ENCODE peak calls at places on chromosomes 3 and 15, in four cellular contexts. P is KBM-7, J is HFFc6, K is NCI-H510A treated with DMSO at 0.1 percent for 48 hours. Q is an unnamed sample.

GRCh38 chr15:66854012-66854965 is 152.3 kb downstream of the SMAD6 start:
- DNase-seq in P (no peak), K (no peak), J (no peak), Q (no peak)

GRCh38 chr15:25882466-25882865 is 19.3 kb upstream of the ATP10A start:
- DNase-seq in P (no peak), K (no peak), J (no peak), Q (no peak)

GRCh38 chr3:46368569-46368968 is 2.2 kb upstream of the CCR5 start:
- DNase-seq in K (no peak), J (no peak), P (peak), Q (no peak)

GRCh38 chr3:141405581-141405980 is 37.3 kb downstream of the ZBTB38 start:
- DNase-seq in K (no peak), P (no peak), J (no peak), Q (no peak)

GRCh38 chr15:68821190-68821897 is 649 bp upstream of the ANP32A start:
- DNase-seq in J (no peak), K (no peak), P (peak), Q (no peak)

GRCh38 chr3:10517616-10518015 is 12.2 kb upstream of the ATP2B2 start:
- DNase-seq in P (no peak), J (no peak), K (no peak), Q (no peak)

GRCh38 chr3:128807186-128807830 is 72.1 kb upstream of the ACAD9 start:
- DNase-seq in J (no peak), P (no peak), K (no peak), Q (no peak)

GRCh38 chr3:115550285-115550741 is 73.0 kb upstream of the GAP43 start:
- DNase-seq in P (no peak), J (no peak), K (no peak), Q (no peak)

GRCh38 chr3:4303187-4304123 is at the start of gene SETMAR:
- DNase-seq in K (peak), J (peak), P (peak), Q (peak)

GRCh38 chr15:31295660-31296059 is 31.0 kb upstream of the KLF13 start:
- DNase-seq in J (no peak), P (no peak), K (no peak), Q (no peak)

GRCh38 chr15:72078887-72079286 is 39.1 kb downstream of the MYO9A start:
- DNase-seq in K (no peak), J (no peak), P (no peak), Q (no peak)

GRCh38 chr3:13042127-13042931 is 30.9 kb downstream of the IQSEC1 start:
- DNase-seq in P (no peak), K (no peak), J (no peak), Q (no peak)

GRCh38 chr15:65309882-65310418 is 5.5 kb downstream of the RNU5B-1 start:
- DNase-seq in K (no peak), J (no peak), P (no peak), Q (no peak)

GRCh38 chr15:48005921-48006541 is 114.8 kb upstream of the SLC24A5 start:
- DNase-seq in K (no peak), P (no peak), J (no peak), Q (no peak)

GRCh38 chr3:185656321-185656840 is 70.3 kb downstream of the SENP2 start:
- DNase-seq in J (peak), P (no peak), K (no peak), Q (peak)

GRCh38 chr3:171967932-171968678 is 71.3 kb upstream of the FNDC3B start:
- DNase-seq in P (no peak), K (no peak), J (peak), Q (no peak)

GRCh38 chr3:181017690-181018089 is 28.2 kb upstream of the DNAJC19 start:
- DNase-seq in J (no peak), P (no peak), K (no peak), Q (peak)

GRCh38 chr3:149585401-149585726 is 72.5 kb downstream of the WWTR1 start:
- DNase-seq in P (no peak), K (no peak), J (no peak), Q (no peak)

GRCh38 chr15:64717735-64718495 is 57.5 kb downstream of the RBPMS2 start:
- DNase-seq in P (no peak), K (no peak), J (no peak), Q (no peak)

GRCh38 chr3:105137911-105138310 is 228.8 kb upstream of the ALCAM start:
- DNase-seq in J (no peak), K (no peak), P (no peak), Q (no peak)

GRCh38 chr3:154135511-154136173 is 14.5 kb downstream of the ARHGEF26 start:
- DNase-seq in K (no peak), J (no peak), P (no peak), Q (no peak)

GRCh38 chr3:17307889-17308288 is 423.1 kb downstream of the PLCL2 start:
- DNase-seq in P (no peak), J (no peak), K (no peak), Q (no peak)

GRCh38 chr3:17047904-17048303 is 163.1 kb downstream of the PLCL2 start:
- DNase-seq in K (no peak), P (no peak), J (no peak), Q (no peak)

GRCh38 chr3:123783811-123784210 is 100.3 kb downstream of the MYLK start:
- DNase-seq in K (no peak), P (no peak), J (no peak), Q (no peak)

GRCh38 chr3:25663324-25664065 is 1.2 kb downstream of the TOP2B start:
- DNase-seq in P (peak), J (peak), K (peak), Q (no peak)

GRCh38 chr15:68057089-68057488 is 3.0 kb downstream of the PIAS1 start:
- DNase-seq in P (no peak), K (no peak), J (no peak), Q (no peak)

GRCh38 chr3:68306571-68306970 is 625.8 kb downstream of the TAFA4 start:
- DNase-seq in J (no peak), K (no peak), P (peak), Q (peak)

GRCh38 chr15:51093488-51093864 is 1.2 kb downstream of the TNFAIP8L3 start:
- DNase-seq in K (no peak), P (no peak), J (no peak), Q (no peak)

GRCh38 chr3:101849714-101850326 is 506 bp downstream of the NFKBIZ start:
- DNase-seq in P (no peak), K (peak), J (no peak), Q (no peak)

GRCh38 chr3:104628185-104628789 is 738.4 kb upstream of the ALCAM start:
- DNase-seq in J (peak), P (peak), K (no peak), Q (peak)

GRCh38 chr15:88636039-88636438 is 2.8 kb upstream of the ISG20 start:
- DNase-seq in J (no peak), P (no peak), K (peak), Q (no peak)

GRCh38 chr3:161038725-161039124 is 66.4 kb downstream of the B3GALNT1 start:
- DNase-seq in K (no peak), P (no peak), J (no peak), Q (no peak)

GRCh38 chr3:187252311-187252710 is 39.2 kb downstream of the MASP1 start:
- DNase-seq in K (no peak), P (no peak), J (no peak), Q (no peak)

GRCh38 chr3:153628591-153628990 is 466.6 kb downstream of the RAP2B start:
- DNase-seq in K (no peak), P (peak), J (no peak), Q (no peak)

GRCh38 chr3:116440196-116440595 is 5.1 kb downstream of the LSAMP start:
- DNase-seq in K (no peak), J (no peak), P (no peak), Q (peak)

Q was measured in HS-5.